ENCODE peak calls at places on chromosomes 11 and 22, in ten cellular contexts. One of them, this sample, is unnamed.

GRCh38 chr22:19799322-19800190 is 39.0 kb downstream of the TBX1 start:
- DNase-seq in NB4: no peak
- DNase-seq in activated CD4-positive, alpha-beta T cell treated with anti-CD3 and anti-CD28 coated beads, Interleukin-2, amount 50 U/mL, for 24 hours: no peak
- DNase-seq in stimulated activated effector memory CD8-positive, alpha-beta T cell treated with anti-CD3 and anti-CD28 coated beads, Interleukin-12 subunit alpha, Interleukin-12 subunit beta, amount 100 ng/mL, for 72 hours: no peak
- DNase-seq in occipital lobe: no peak
- DNase-seq in GM12892: no peak
- DNase-seq in NCI-H1930: no peak
- DNase-seq in stimulated activated naive CD8-positive, alpha-beta T cell treated with anti-CD3 and anti-CD28 coated beads, Interleukin-15, amount 100 ng/mL, for 72 hours: no peak
- DNase-seq in mucosa of descending colon: no peak
- DNase-seq in HFFc6: peak; percentile 95
- DNase-seq in this sample: no peak

GRCh38 chr22:24583221-24583971 is 9.5 kb downstream of the LRRC75B start:
- DNase-seq in occipital lobe: no peak
- DNase-seq in stimulated activated effector memory CD8-positive, alpha-beta T cell treated with anti-CD3 and anti-CD28 coated beads, Interleukin-12 subunit alpha, Interleukin-12 subunit beta, amount 100 ng/mL, for 72 hours: no peak
- DNase-seq in mucosa of descending colon: no peak
- DNase-seq in HFFc6: no peak
- DNase-seq in NCI-H1930: no peak
- DNase-seq in stimulated activated naive CD8-positive, alpha-beta T cell treated with anti-CD3 and anti-CD28 coated beads, Interleukin-15, amount 100 ng/mL, for 72 hours: no peak
- DNase-seq in activated CD4-positive, alpha-beta T cell treated with anti-CD3 and anti-CD28 coated beads, Interleukin-2, amount 50 U/mL, for 24 hours: no peak
- DNase-seq in NB4: no peak
- DNase-seq in GM12892: no peak
- DNase-seq in this sample: peak; percentile 32

GRCh38 chr22:44731357-44731970 is 20.9 kb upstream of the ARHGAP8 start:
- DNase-seq in occipital lobe: no peak
- DNase-seq in GM12892: no peak
- DNase-seq in mucosa of descending colon: no peak
- DNase-seq in NB4: no peak
- DNase-seq in stimulated activated effector memory CD8-positive, alpha-beta T cell treated with anti-CD3 and anti-CD28 coated beads, Interleukin-12 subunit alpha, Interleukin-12 subunit beta, amount 100 ng/mL, for 72 hours: no peak
- DNase-seq in stimulated activated naive CD8-positive, alpha-beta T cell treated with anti-CD3 and anti-CD28 coated beads, Interleukin-15, amount 100 ng/mL, for 72 hours: no peak
- DNase-seq in activated CD4-positive, alpha-beta T cell treated with anti-CD3 and anti-CD28 coated beads, Interleukin-2, amount 50 U/mL, for 24 hours: no peak
- DNase-seq in HFFc6: no peak
- DNase-seq in NCI-H1930: no peak
- DNase-seq in this sample: no peak

GRCh38 chr11:126497581-126498109 is 142.2 kb downstream of the ST3GAL4 start:
- DNase-seq in NB4: no peak
- DNase-seq in stimulated activated effector memory CD8-positive, alpha-beta T cell treated with anti-CD3 and anti-CD28 coated beads, Interleukin-12 subunit alpha, Interleukin-12 subunit beta, amount 100 ng/mL, for 72 hours: no peak
- DNase-seq in mucosa of descending colon: no peak
- DNase-seq in occipital lobe: no peak
- DNase-seq in stimulated activated naive CD8-positive, alpha-beta T cell treated with anti-CD3 and anti-CD28 coated beads, Interleukin-15, amount 100 ng/mL, for 72 hours: no peak
- DNase-seq in HFFc6: no peak
- DNase-seq in GM12892: no peak
- DNase-seq in NCI-H1930: no peak
- DNase-seq in activated CD4-positive, alpha-beta T cell treated with anti-CD3 and anti-CD28 coated beads, Interleukin-2, amount 50 U/mL, for 24 hours: no peak
- DNase-seq in this sample: no peak

GRCh38 chr22:49951678-49951985 is 8.9 kb upstream of the PIM3 start:
- DNase-seq in mucosa of descending colon: no peak
- DNase-seq in NB4: no peak
- DNase-seq in occipital lobe: no peak
- DNase-seq in NCI-H1930: no peak
- DNase-seq in activated CD4-positive, alpha-beta T cell treated with anti-CD3 and anti-CD28 coated beads, Interleukin-2, amount 50 U/mL, for 24 hours: no peak
- DNase-seq in stimulated activated effector memory CD8-positive, alpha-beta T cell treated with anti-CD3 and anti-CD28 coated beads, Interleukin-12 subunit alpha, Interleukin-12 subunit beta, amount 100 ng/mL, for 72 hours: no peak
- DNase-seq in HFFc6: no peak
- DNase-seq in stimulated activated naive CD8-positive, alpha-beta T cell treated with anti-CD3 and anti-CD28 coated beads, Interleukin-15, amount 100 ng/mL, for 72 hours: no peak
- DNase-seq in GM12892: no peak
- DNase-seq in this sample: no peak

GRCh38 chr22:50282361-50283144 is 12.4 kb upstream of the MAPK11 start:
- DNase-seq in HFFc6: peak; percentile 39
- DNase-seq in stimulated activated effector memory CD8-positive, alpha-beta T cell treated with anti-CD3 and anti-CD28 coated beads, Interleukin-12 subunit alpha, Interleukin-12 subunit beta, amount 100 ng/mL, for 72 hours: no peak
- DNase-seq in GM12892: no peak
- DNase-seq in NB4: no peak
- DNase-seq in NCI-H1930: no peak
- DNase-seq in activated CD4-positive, alpha-beta T cell treated with anti-CD3 and anti-CD28 coated beads, Interleukin-2, amount 50 U/mL, for 24 hours: no peak
- DNase-seq in mucosa of descending colon: no peak
- DNase-seq in occipital lobe: no peak
- DNase-seq in stimulated activated naive CD8-positive, alpha-beta T cell treated with anti-CD3 and anti-CD28 coated beads, Interleukin-15, amount 100 ng/mL, for 72 hours: no peak
- DNase-seq in this sample: no peak

GRCh38 chr22:29158546-29158945 is 47.1 kb upstream of the EMID1 start:
- DNase-seq in occipital lobe: no peak
- DNase-seq in activated CD4-positive, alpha-beta T cell treated with anti-CD3 and anti-CD28 coated beads, Interleukin-2, amount 50 U/mL, for 24 hours: no peak
- DNase-seq in NB4: peak; percentile 38
- DNase-seq in HFFc6: no peak
- DNase-seq in stimulated activated effector memory CD8-positive, alpha-beta T cell treated with anti-CD3 and anti-CD28 coated beads, Interleukin-12 subunit alpha, Interleukin-12 subunit beta, amount 100 ng/mL, for 72 hours: no peak
- DNase-seq in GM12892: no peak
- DNase-seq in NCI-H1930: no peak
- DNase-seq in mucosa of descending colon: no peak
- DNase-seq in stimulated activated naive CD8-positive, alpha-beta T cell treated with anti-CD3 and anti-CD28 coated beads, Interleukin-15, amount 100 ng/mL, for 72 hours: no peak
- DNase-seq in this sample: no peak

GRCh38 chr11:69352715-69353325 is 58.9 kb downstream of the MYEOV start:
- DNase-seq in NCI-H1930: no peak
- DNase-seq in stimulated activated naive CD8-positive, alpha-beta T cell treated with anti-CD3 and anti-CD28 coated beads, Interleukin-15, amount 100 ng/mL, for 72 hours: no peak
- DNase-seq in NB4: peak; percentile 53
- DNase-seq in HFFc6: peak; percentile 94
- DNase-seq in GM12892: no peak
- DNase-seq in occipital lobe: no peak
- DNase-seq in mucosa of descending colon: peak; percentile 37
- DNase-seq in activated CD4-positive, alpha-beta T cell treated with anti-CD3 and anti-CD28 coated beads, Interleukin-2, amount 50 U/mL, for 24 hours: peak; percentile 54
- DNase-seq in stimulated activated effector memory CD8-positive, alpha-beta T cell treated with anti-CD3 and anti-CD28 coated beads, Interleukin-12 subunit alpha, Interleukin-12 subunit beta, amount 100 ng/mL, for 72 hours: no peak
- DNase-seq in this sample: peak; percentile 48

GRCh38 chr11:111387318-111387863 is 8.3 kb upstream of the POU2AF1 start:
- DNase-seq in GM12892: no peak
- DNase-seq in NCI-H1930: no peak
- DNase-seq in occipital lobe: no peak
- DNase-seq in stimulated activated naive CD8-positive, alpha-beta T cell treated with anti-CD3 and anti-CD28 coated beads, Interleukin-15, amount 100 ng/mL, for 72 hours: no peak
- DNase-seq in HFFc6: no peak
- DNase-seq in mucosa of descending colon: peak; percentile 90
- DNase-seq in stimulated activated effector memory CD8-positive, alpha-beta T cell treated with anti-CD3 and anti-CD28 coated beads, Interleukin-12 subunit alpha, Interleukin-12 subunit beta, amount 100 ng/mL, for 72 hours: no peak
- DNase-seq in NB4: no peak
- DNase-seq in activated CD4-positive, alpha-beta T cell treated with anti-CD3 and anti-CD28 coated beads, Interleukin-2, amount 50 U/mL, for 24 hours: no peak
- DNase-seq in this sample: peak; percentile 90

This sample was measured in transverse colon.